ENCODE peak calls at places on chromosomes 6 and 20, in ten cellular contexts. Z is HTR-8/SVneo; W is transverse colon; K is endothelial cell; G is NCI-H345; R is naive thymus-derived CD8-positive, alpha-beta T cell; D is adrenal gland; V is NB4; H is psoas muscle; C is T-helper 9 cell. I is an unnamed sample.
A peak's percentile ranks its signal among the peaks of the same experiment; 100 is the strongest.

GRCh38 chr6:43887340-43887858 is 117.4 kb downstream of the VEGFA start:
- DNase-seq in Z (no peak), W (no peak), K (no peak), G (no peak), R (no peak), D (no peak), V (peak; percentile 69), H (no peak), C (no peak), I (no peak)

GRCh38 chr20:56588996-56589395 is 40.1 kb upstream of the TFAP2C start:
- DNase-seq in Z (no peak), W (no peak), K (no peak), G (no peak), R (no peak), D (no peak), V (no peak), H (no peak), C (no peak), I (no peak)

GRCh38 chr6:161564951-161565350 is 291.1 kb upstream of the AGPAT4 start:
- DNase-seq in Z (no peak), W (no peak), K (no peak), G (no peak), R (no peak), D (no peak), V (no peak), H (no peak), C (no peak), I (no peak)

GRCh38 chr6:146135167-146135566 is 106.3 kb downstream of the GRM1 start:
- DNase-seq in Z (no peak), W (no peak), K (no peak), G (no peak), R (no peak), D (no peak), V (no peak), H (no peak), C (no peak), I (no peak)

GRCh38 chr6:1082040-1082935 is 229.6 kb upstream of the FOXQ1 start:
- DNase-seq in Z (peak; percentile 25), W (no peak), K (no peak), G (no peak), R (no peak), D (no peak), V (peak; percentile 19), H (no peak), C (no peak), I (no peak)

GRCh38 chr20:15703171-15703911 is 869.9 kb downstream of the KIF16B start:
- DNase-seq in Z (no peak), W (no peak), K (no peak), G (no peak), R (no peak), D (no peak), V (no peak), H (no peak), C (no peak), I (no peak)

GRCh38 chr20:12966468-12967085 is 42.2 kb upstream of the SPTLC3 start:
- DNase-seq in Z (no peak), W (no peak), K (no peak), G (peak; percentile 39), R (no peak), D (no peak), V (peak; percentile 24), H (no peak), C (no peak), I (no peak)

GRCh38 chr6:125789167-125789566 is 1.6 kb upstream of the NCOA7 start:
- DNase-seq in Z (no peak), W (no peak), K (no peak), G (no peak), R (no peak), D (no peak), V (peak; percentile 16), H (peak; percentile 69), C (no peak), I (no peak)

GRCh38 chr6:20846602-20847028 is 312.4 kb downstream of the CDKAL1 start:
- DNase-seq in Z (peak; percentile 12), W (no peak), K (no peak), G (no peak), R (no peak), D (no peak), V (peak; percentile 88), H (no peak), C (no peak), I (no peak)

GRCh38 chr6:132812255-132812732 is 2.1 kb upstream of the RPS12 start:
- DNase-seq in Z (no peak), W (no peak), K (no peak), G (no peak), R (no peak), D (no peak), V (peak; percentile 33), H (no peak), C (no peak), I (no peak)

GRCh38 chr20:38331814-38332213 is 14.5 kb upstream of the LBP start:
- DNase-seq in Z (no peak), W (no peak), K (no peak), G (no peak), R (no peak), D (no peak), V (no peak), H (no peak), C (no peak), I (no peak)

GRCh38 chr6:158010591-158011477 is 29.2 kb downstream of the SYNJ2 start:
- DNase-seq in Z (no peak), W (no peak), K (no peak), G (no peak), R (no peak), D (no peak), V (no peak), H (peak; percentile 30), C (no peak), I (no peak)